ENCODE peak calls at places on chromosomes 16 and 17, in five cellular contexts. P is OCI-LY7, E is breast epithelium, A is Panc1, V is fibroblast of mammary gland. N is an unnamed sample.

GRCh38 chr16:85249418-85249817 is 137.1 kb upstream of the CIBAR2 start:
- DNase-seq in P (no peak), E (no peak), A (no peak), V (no peak), N (no peak)

GRCh38 chr17:82242698-82242976 is 13.8 kb downstream of the SLC16A3 start:
- DNase-seq in P (no peak), E (no peak), A (no peak), V (no peak), N (no peak)

GRCh38 chr17:72715906-72716572 is 376.4 kb downstream of the SLC39A11 start:
- DNase-seq in P (no peak), E (no peak), A (peak; percentile 81), V (peak; percentile 99), N (no peak)

GRCh38 chr16:482468-483185 is 44.9 kb upstream of the CAPN15 start:
- DNase-seq in P (no peak), E (no peak), A (no peak), V (no peak), N (no peak)

GRCh38 chr16:83336630-83337029 is 471.1 kb upstream of the HSBP1 start:
- DNase-seq in P (no peak), E (no peak), A (no peak), V (peak; percentile 88), N (no peak)

GRCh38 chr17:7176870-7177209 is 2.3 kb downstream of the ASGR1 start:
- DNase-seq in P (no peak), E (no peak), A (no peak), V (no peak), N (peak; percentile 29)

GRCh38 chr16:53445534-53445933 is 11.3 kb downstream of the RBL2 start:
- DNase-seq in P (no peak), E (no peak), A (no peak), V (no peak), N (no peak)

GRCh38 chr17:37792787-37793186 is 47.9 kb upstream of the HNF1B start:
- DNase-seq in P (no peak), E (no peak), A (no peak), V (peak; percentile 45), N (no peak)

GRCh38 chr17:7010523-7010922 is 1.9 kb upstream of the RNASEK start:
- DNase-seq in P (no peak), E (no peak), A (no peak), V (no peak), N (no peak)

GRCh38 chr17:67481808-67482207 is 104.7 kb downstream of the PITPNC1 start:
- DNase-seq in P (no peak), E (no peak), A (no peak), V (peak; percentile 87), N (no peak)

GRCh38 chr16:47143677-47144558 is at the start of gene NETO2:
- DNase-seq in P (peak; percentile 16), E (no peak), A (no peak), V (peak; percentile 49), N (peak; percentile 95)

GRCh38 chr17:50533720-50534148 is 1.2 kb downstream of the EPN3 start:
- DNase-seq in P (no peak), E (no peak), A (no peak), V (peak; percentile 29), N (peak; percentile 78)

GRCh38 chr16:46730801-46731690 is 17.1 kb downstream of the MYLK3 start:
- DNase-seq in P (no peak), E (no peak), A (no peak), V (no peak), N (no peak)

GRCh38 chr16:89697161-89697615 is 4.3 kb downstream of the SPATA2L start:
- DNase-seq in P (no peak), E (no peak), A (no peak), V (no peak), N (peak; percentile 85)

GRCh38 chr17:5226940-5227878 is 7.5 kb downstream of the SCIMP start:
- DNase-seq in P (peak; percentile 71), E (no peak), A (no peak), V (no peak), N (no peak)

GRCh38 chr17:74918906-74919305 is 4.1 kb downstream of the USH1G start:
- DNase-seq in P (no peak), E (no peak), A (no peak), V (no peak), N (no peak)

GRCh38 chr17:57986841-57987581 is 1.0 kb downstream of the VEZF1 start:
- DNase-seq in P (no peak), E (no peak), A (no peak), V (peak; percentile 82), N (peak; percentile 89)

GRCh38 chr16:10971560-10971961 is 27.2 kb downstream of the CLEC16A start:
- DNase-seq in P (peak; percentile 66), E (no peak), A (peak; percentile 41), V (peak; percentile 90), N (peak; percentile 43)

GRCh38 chr17:31544186-31544585 is 152.7 kb downstream of the RAB11FIP4 start:
- DNase-seq in P (peak; percentile 42), E (no peak), A (no peak), V (no peak), N (no peak)

GRCh38 chr17:21283482-21284318 is 811 bp upstream of the MAP2K3 start:
- DNase-seq in P (no peak), E (no peak), A (no peak), V (peak; percentile 69), N (peak; percentile 90)

GRCh38 chr17:60095381-60095780 is 16.7 kb upstream of the HEATR6 start:
- DNase-seq in P (no peak), E (no peak), A (no peak), V (no peak), N (no peak)

GRCh38 chr16:75263963-75264445 is 12.6 kb upstream of the BCAR1 start:
- DNase-seq in P (no peak), E (no peak), A (no peak), V (peak; percentile 49), N (peak; percentile 23)

GRCh38 chr16:71830359-71830758 is 15.4 kb upstream of the ATXN1L start:
- DNase-seq in P (no peak), E (no peak), A (no peak), V (no peak), N (no peak)

GRCh38 chr16:3153077-3153368 is 18.2 kb downstream of the ZNF213 start:
- DNase-seq in P (no peak), E (no peak), A (no peak), V (no peak), N (no peak)

GRCh38 chr16:69093974-69094373 is 11.5 kb upstream of the HAS3 start:
- DNase-seq in P (no peak), E (no peak), A (no peak), V (no peak), N (no peak)

GRCh38 chr17:20153231-20153630 is 144.1 kb downstream of the SPECC1 start:
- DNase-seq in P (no peak), E (no peak), A (no peak), V (no peak), N (no peak)

GRCh38 chr17:65797809-65798208 is 236.4 kb upstream of the AXIN2 start:
- DNase-seq in P (peak; percentile 16), E (no peak), A (no peak), V (peak; percentile 20), N (no peak)
- TF ChIP-seq CTCF in P (peak; percentile 70), E (no peak), A (peak; percentile 31), V (peak; percentile 46), N (peak; percentile 15)

DNA sequence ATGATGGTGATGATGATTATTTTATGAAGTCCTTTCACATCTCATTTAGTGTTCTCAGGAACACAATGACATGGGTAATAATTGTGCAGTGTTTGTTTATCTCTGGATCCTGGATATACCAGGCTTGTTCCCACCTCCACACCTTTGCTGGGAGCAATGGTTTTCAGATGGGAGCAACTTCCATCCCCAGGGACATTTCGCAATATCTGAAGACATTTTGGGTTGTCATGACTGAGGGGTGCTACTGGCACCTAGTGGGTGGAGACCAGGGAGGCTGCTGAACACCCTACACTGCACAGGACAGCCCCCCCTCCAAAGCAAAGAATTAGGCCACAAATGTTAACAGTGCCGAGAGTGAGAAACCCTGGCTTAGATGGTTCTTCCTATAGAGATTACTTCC is 13.5 kb upstream of the SALL1 start:
- DNase-seq in P (no peak), E (no peak), A (no peak), V (no peak), N (no peak)
- TF ChIP-seq CTCF in P (no peak), E (no peak), A (no peak), V (no peak), N (no peak)

DNA sequence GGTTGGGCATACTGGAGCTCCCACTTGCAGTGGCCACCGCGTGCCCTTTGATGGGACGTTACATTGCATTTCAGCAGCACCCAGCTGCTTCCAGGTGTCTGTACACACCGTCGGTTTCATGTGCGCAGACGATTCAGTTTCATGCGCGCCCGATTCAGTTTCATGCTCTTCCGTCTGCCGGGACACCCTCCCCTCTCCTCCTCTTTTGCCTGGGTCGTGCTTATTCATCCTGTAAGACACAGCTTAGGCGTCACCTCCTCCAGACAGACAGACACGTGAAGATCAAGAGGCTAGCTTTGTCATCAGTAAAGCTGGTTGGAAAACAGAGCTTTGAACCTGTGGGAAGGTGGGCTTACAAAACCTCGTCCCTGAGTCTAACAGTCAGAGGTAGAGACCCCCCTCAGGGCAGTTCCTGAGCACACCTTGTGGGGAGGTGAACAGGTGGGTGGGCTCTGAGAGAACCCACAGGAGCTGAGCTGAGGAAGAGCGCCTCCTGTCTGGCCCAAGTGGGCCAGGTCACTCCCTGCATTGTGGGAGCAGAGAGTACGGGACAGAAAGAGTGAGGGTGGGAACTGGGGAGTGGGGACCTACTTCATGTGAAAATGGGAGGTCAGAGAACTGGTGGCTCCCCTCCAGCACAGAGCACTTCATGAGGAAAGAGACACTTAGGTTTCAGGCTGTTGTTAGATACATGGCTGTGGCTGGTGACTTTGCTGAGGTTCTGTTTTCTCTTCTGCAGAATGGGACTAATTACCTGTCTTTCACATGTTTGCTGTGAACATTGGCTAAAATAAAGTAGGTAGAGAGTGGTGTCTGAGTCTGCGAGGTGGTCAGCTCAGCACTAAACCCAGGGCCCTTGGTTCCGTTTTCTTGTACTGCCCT is 122.1 kb downstream of the SNX29 start:
- DNase-seq in P (no peak), E (no peak), A (no peak), V (no peak), N (no peak)
- TF ChIP-seq CTCF in P (peak; percentile 45), E (no peak), A (no peak), V (no peak), N (no peak)

DNA sequence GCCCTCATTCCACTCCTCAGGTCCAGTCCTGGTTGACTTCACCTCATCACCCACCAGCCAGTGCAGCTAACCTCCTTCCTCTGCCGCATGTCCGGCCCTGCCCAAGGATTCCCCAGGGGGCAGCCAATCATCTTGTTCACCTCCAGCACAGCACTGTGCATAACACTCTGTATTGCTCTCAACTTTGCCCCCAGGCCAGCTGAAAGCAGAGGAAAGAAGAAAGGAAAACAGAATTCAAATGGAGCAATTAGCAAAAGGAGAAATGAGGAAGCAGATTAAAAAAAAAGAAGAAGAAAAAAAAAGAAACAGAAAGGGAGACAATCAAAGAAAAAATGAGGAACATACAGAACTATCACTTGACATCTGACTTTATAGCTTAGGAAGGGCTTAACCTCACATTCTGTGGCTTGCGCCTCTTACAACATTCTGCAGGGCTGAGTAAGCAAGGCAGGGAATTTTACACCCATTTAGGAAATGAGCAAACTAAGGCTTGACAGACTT is 26.1 kb downstream of the GAS7 start:
- DNase-seq in P (no peak), E (no peak), A (no peak), V (peak; percentile 60), N (no peak)
- TF ChIP-seq CTCF in P (no peak), E (no peak), A (no peak), V (no peak), N (no peak)

N was measured in upper lobe of left lung.